ENCODE peak calls at places on chromosomes 12 and 14, in seven cellular contexts. I is dorsolateral prefrontal cortex, A is psoas muscle, P is GM12865, V is fibroblast of the aortic adventitia, D is neural crest cell, K is brain microvascular endothelial cell. C is an unnamed sample.

GRCh38 chr14:68807148-68807600 is 14.3 kb upstream of the ZFP36L1 start:
- DNase-seq in A (peak; percentile 56), I (no peak), K (no peak), V (peak; percentile 82), D (no peak), P (no peak), C (no peak)

GRCh38 chr12:116864371-116865160 is 16.7 kb downstream of the HRK start:
- DNase-seq in K (peak; percentile 65), D (no peak), A (no peak), I (no peak), V (peak; percentile 85), P (no peak), C (no peak)

GRCh38 chr14:22610931-22611330 is 12.8 kb downstream of the ABHD4 start:
- DNase-seq in A (no peak), P (no peak), I (no peak), D (no peak), K (no peak), V (no peak), C (no peak)

GRCh38 chr12:29725587-29726320 is 58.0 kb downstream of the TMTC1 start:
- DNase-seq in V (peak; percentile 78), K (peak; percentile 98), A (peak; percentile 43), P (peak; percentile 62), D (no peak), I (peak; percentile 39), C (peak; percentile 44)

GRCh38 chr12:3491938-3492867 is 1.2 kb downstream of the PRMT8 start:
- DNase-seq in V (peak; percentile 52), A (peak; percentile 59), I (peak; percentile 46), K (peak; percentile 25), D (peak; percentile 75), P (peak; percentile 48), C (peak; percentile 62)

GRCh38 chr12:128980623-128981022 is 127.3 kb downstream of the GLT1D1 start:
- DNase-seq in V (no peak), I (no peak), D (no peak), P (no peak), A (no peak), K (no peak), C (no peak)

GRCh38 chr12:89373772-89374572 is 21.7 kb upstream of the DUSP6 start:
- DNase-seq in K (peak; percentile 83), A (no peak), I (no peak), P (no peak), V (peak; percentile 88), D (no peak), C (no peak)

GRCh38 chr12:127548123-127548553 is 718.8 kb upstream of the TMEM132C start:
- DNase-seq in P (no peak), A (no peak), D (no peak), I (no peak), K (peak; percentile 24), V (peak; percentile 46), C (no peak)

GRCh38 chr14:64082837-64083236 is 211.3 kb downstream of the ESR2 start:
- DNase-seq in V (no peak), D (no peak), P (no peak), A (no peak), K (peak; percentile 27), I (no peak), C (no peak)

GRCh38 chr14:90409209-90409730 is 12.4 kb downstream of the CALM1 start:
- DNase-seq in D (no peak), I (peak; percentile 48), K (peak; percentile 98), A (peak; percentile 38), P (no peak), V (peak; percentile 93), C (no peak)

GRCh38 chr12:92089559-92089958 is 56.1 kb downstream of the BTG1 start:
- DNase-seq in P (no peak), V (no peak), K (no peak), D (no peak), A (no peak), I (no peak), C (no peak)

GRCh38 chr12:92098594-92099370 is 46.9 kb downstream of the BTG1 start:
- DNase-seq in D (no peak), A (no peak), V (no peak), K (no peak), P (no peak), I (no peak), C (no peak)

GRCh38 chr12:92088802-92089201 is 56.8 kb downstream of the BTG1 start:
- DNase-seq in A (no peak), V (no peak), P (no peak), I (peak; percentile 41), D (no peak), K (no peak), C (no peak)

GRCh38 chr12:92096346-92097136 is 49.1 kb downstream of the BTG1 start:
- DNase-seq in P (peak; percentile 18), D (no peak), V (no peak), I (no peak), K (peak; percentile 65), A (no peak), C (no peak)

DNA sequence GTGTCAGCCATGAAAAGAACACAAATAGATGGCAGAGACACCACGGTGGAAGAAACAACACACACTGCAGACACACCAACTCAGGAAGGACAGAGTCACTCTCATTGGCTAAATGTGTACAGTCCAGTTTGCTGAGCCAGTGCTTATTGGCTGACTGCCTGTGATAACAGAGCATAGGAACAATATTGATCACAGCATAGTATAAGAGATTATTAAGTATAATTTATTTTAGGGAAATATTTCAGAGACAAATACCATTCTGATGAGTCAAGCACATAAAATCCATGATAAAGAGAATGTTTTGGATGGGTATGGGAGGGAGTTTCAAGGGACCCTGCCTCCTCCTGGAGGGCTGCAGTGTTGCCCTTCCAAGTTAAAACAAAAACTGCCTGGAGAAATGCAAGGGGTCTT is 50.9 kb downstream of the BTG1 start:
- DNase-seq in I (no peak), A (no peak), D (no peak), K (peak; percentile 43), V (peak; percentile 58), P (no peak), C (no peak)
- TF ChIP-seq CTCF in I (no peak), A (no peak), D (no peak), K (peak; percentile 56), V (peak; percentile 31), P (no peak), C (no peak)

DNA sequence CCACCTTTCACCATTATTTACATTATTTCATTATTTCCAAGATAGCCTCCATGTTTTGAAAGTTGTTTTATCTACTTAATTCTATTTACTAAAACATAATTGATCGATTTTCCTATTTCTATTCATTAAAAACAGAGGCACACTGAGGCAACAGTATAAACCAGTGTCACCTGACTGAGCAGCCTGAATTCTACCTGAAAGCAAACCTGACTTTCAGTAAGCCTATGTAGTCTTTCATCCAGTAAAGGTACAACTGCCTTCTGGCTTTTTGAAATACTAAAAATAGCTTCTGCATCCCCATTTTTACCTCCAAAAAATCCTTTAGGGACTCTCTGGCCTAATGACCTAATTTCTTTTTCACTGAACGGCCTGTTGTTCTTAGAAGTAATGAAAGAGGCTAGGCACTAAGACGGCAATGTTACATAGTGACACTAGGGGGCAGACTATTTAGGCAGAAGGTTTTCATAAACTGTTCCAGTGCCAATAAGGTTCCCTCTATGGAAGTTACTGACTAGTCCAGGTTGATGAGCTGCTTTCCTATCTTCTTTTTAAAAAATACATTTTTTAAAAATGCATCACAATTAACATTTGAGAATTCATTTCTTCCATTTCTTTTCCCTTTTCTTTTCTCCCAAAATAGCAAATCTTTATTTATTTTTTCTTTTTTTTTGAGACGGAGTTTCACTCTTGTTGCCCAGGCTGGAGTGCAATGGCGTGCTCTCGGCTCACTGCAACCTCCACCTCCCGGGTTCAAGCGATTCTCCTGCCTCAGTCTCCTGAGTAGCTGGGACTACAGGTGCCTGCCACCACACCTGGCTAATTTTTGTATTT is 17.5 kb downstream of the ANAPC5 start:
- DNase-seq in A (no peak), P (peak; percentile 72), K (peak; percentile 47), I (no peak), V (peak; percentile 84), D (no peak), C (no peak)
- TF ChIP-seq CTCF in A (peak; percentile 84), P (peak; percentile 81), K (peak; percentile 79), I (peak; percentile 83), V (peak; percentile 89), D (peak; percentile 92), C (peak; percentile 87)

GRCh38 chr14:23727566-23728335 is 91.6 kb downstream of the DHRS2 start:
- DNase-seq in D (no peak), I (no peak), K (peak; percentile 58), P (peak; percentile 46), V (peak; percentile 51), A (no peak), C (no peak)
- TF ChIP-seq CTCF in D (peak; percentile 58), I (peak; percentile 58), K (peak; percentile 56), P (peak; percentile 32), V (peak; percentile 27), A (peak; percentile 24), C (peak; percentile 50)

GRCh38 chr14:70811065-70811464 is 1.8 kb upstream of the MAP3K9 start:
- DNase-seq in D (no peak), P (peak; percentile 23), K (no peak), I (no peak), V (no peak), A (no peak), C (no peak)

GRCh38 chr14:70808402-70809237 is 693 bp downstream of the MAP3K9 start:
- DNase-seq in V (no peak), D (peak; percentile 35), A (peak; percentile 23), K (no peak), I (no peak), P (peak; percentile 52), C (peak; percentile 71)

GRCh38 chr14:70810621-70811020 is 1.3 kb upstream of the MAP3K9 start:
- DNase-seq in P (no peak), A (no peak), I (no peak), D (no peak), V (no peak), K (no peak), C (no peak)

GRCh38 chr14:70808023-70808401 is 1.3 kb downstream of the MAP3K9 start:
- DNase-seq in V (no peak), P (peak; percentile 81), A (no peak), D (no peak), I (no peak), K (no peak), C (peak; percentile 28)

GRCh38 chr14:70809238-70810214 is at the start of gene MAP3K9:
- DNase-seq in D (peak; percentile 85), V (no peak), P (peak; percentile 99), I (peak; percentile 93), A (peak; percentile 87), K (peak; percentile 75), C (peak; percentile 96)
- TF ChIP-seq CTCF in D (no peak), V (no peak), P (no peak), I (no peak), A (no peak), K (no peak), C (no peak)

C was measured in glutamatergic neuron.